ENCODE peak calls at places on chromosomes 11 and 22, in six cellular contexts. F is right atrium auricular region, I is ovary, H is iPS DF 6.9, G is heart right ventricle, T is esophagus squamous epithelium. A is an unnamed sample.
A peak's percentile ranks its signal among the peaks of the same experiment; 100 is the strongest.

GRCh38 chr11:61293869-61294716 is 1.0 kb downstream of the VWCE start:
- DNase-seq in F (peak; percentile 62), I (peak; percentile 94), H (no peak), G (peak; percentile 26), T (no peak), A (peak; percentile 45)

GRCh38 chr11:62539238-62539925 is 7.2 kb downstream of the AHNAK start:
- DNase-seq in F (no peak), I (peak; percentile 89), H (no peak), G (peak; percentile 58), T (no peak), A (no peak)

GRCh38 chr11:79388201-79388600 is 52.6 kb downstream of the TENM4 start:
- DNase-seq in F (no peak), I (no peak), H (no peak), G (no peak), T (no peak), A (no peak)

GRCh38 chr11:86719781-86720463 is 47.5 kb upstream of the ME3 start:
- DNase-seq in F (no peak), I (no peak), H (no peak), G (no peak), T (no peak), A (no peak)

GRCh38 chr22:43293661-43294392 is 49.3 kb downstream of the SCUBE1 start:
- DNase-seq in F (no peak), I (peak; percentile 84), H (no peak), G (no peak), T (no peak), A (no peak)

GRCh38 chr11:14248577-14248976 is 110.4 kb downstream of the RRAS2 start:
- DNase-seq in F (no peak), I (no peak), H (no peak), G (no peak), T (no peak), A (peak; percentile 40)

GRCh38 chr22:25067851-25068421 is 115.4 kb downstream of the KIAA1671 start:
- DNase-seq in F (no peak), I (no peak), H (no peak), G (no peak), T (no peak), A (peak; percentile 51)

GRCh38 chr11:1204381-1205101 is 18.3 kb upstream of the MUC5B start:
- DNase-seq in F (no peak), I (peak; percentile 23), H (no peak), G (no peak), T (no peak), A (peak; percentile 2)

GRCh38 chr22:37312549-37313183 is 30.4 kb downstream of the CYTH4 start:
- DNase-seq in F (no peak), I (no peak), H (no peak), G (no peak), T (no peak), A (no peak)

GRCh38 chr11:134466035-134466908 is 54.2 kb upstream of the B3GAT1 start:
- DNase-seq in F (no peak), I (no peak), H (no peak), G (no peak), T (no peak), A (no peak)

GRCh38 chr22:27726726-27727449 is 74.7 kb downstream of the MN1 start:
- DNase-seq in F (peak; percentile 91), I (peak; percentile 62), H (no peak), G (peak; percentile 79), T (peak; percentile 26), A (no peak)

GRCh38 chr11:106467486-106467885 is 390.0 kb downstream of the AASDHPPT start:
- DNase-seq in F (no peak), I (no peak), H (no peak), G (no peak), T (no peak), A (no peak)

GRCh38 chr22:37196539-37197450 is 8.7 kb upstream of the C1QTNF6 start:
- DNase-seq in F (peak; percentile 87), I (peak; percentile 94), H (no peak), G (peak; percentile 89), T (no peak), A (peak; percentile 58)

GRCh38 chr11:12535321-12535720 is 138.9 kb upstream of the TEAD1 start:
- DNase-seq in F (no peak), I (no peak), H (no peak), G (no peak), T (no peak), A (no peak)

GRCh38 chr22:48099671-48100070 is 1337.2 kb downstream of the TBC1D22A start:
- DNase-seq in F (no peak), I (no peak), H (no peak), G (no peak), T (no peak), A (no peak)

GRCh38 chr22:24146791-24147353 is 34.4 kb upstream of the SUSD2 start:
- DNase-seq in F (no peak), I (peak; percentile 63), H (no peak), G (peak; percentile 45), T (no peak), A (no peak)

GRCh38 chr22:50192825-50193204 is 7.1 kb downstream of the TRABD start:
- DNase-seq in F (no peak), I (no peak), H (no peak), G (no peak), T (no peak), A (no peak)

GRCh38 chr22:26318975-26319374 is 110.1 kb upstream of the ASPHD2 start:
- DNase-seq in F (no peak), I (no peak), H (no peak), G (no peak), T (no peak), A (no peak)

GRCh38 chr11:90594658-90595057 is 371.8 kb upstream of the CHORDC1 start:
- DNase-seq in F (no peak), I (no peak), H (no peak), G (peak; percentile 3), T (no peak), A (no peak)

GRCh38 chr11:118901494-118902335 is 18.0 kb downstream of the CXCR5 start:
- DNase-seq in F (no peak), I (no peak), H (no peak), G (no peak), T (no peak), A (no peak)

GRCh38 chr11:19938051-19938856 is 222.0 kb downstream of the DBX1 start:
- DNase-seq in F (no peak), I (peak; percentile 62), H (no peak), G (peak; percentile 31), T (no peak), A (peak; percentile 60)

GRCh38 chr11:2999464-2999998 is 7.4 kb upstream of the NAP1L4 start:
- DNase-seq in F (no peak), I (no peak), H (no peak), G (no peak), T (no peak), A (no peak)

GRCh38 chr11:10784229-10785145 is 24.2 kb downstream of the EIF4G2 start:
- DNase-seq in F (no peak), I (no peak), H (no peak), G (peak; percentile 52), T (no peak), A (no peak)

GRCh38 chr11:21411597-21411996 is 742.2 kb downstream of the NELL1 start:
- DNase-seq in F (no peak), I (no peak), H (no peak), G (no peak), T (no peak), A (no peak)

GRCh38 chr22:46636221-46637002 is 16.2 kb downstream of the GRAMD4 start:
- DNase-seq in F (no peak), I (no peak), H (no peak), G (no peak), T (no peak), A (no peak)

GRCh38 chr22:17570851-17571631 is 7.7 kb downstream of the SLC25A18 start:
- DNase-seq in F (peak; percentile 95), I (peak; percentile 85), H (no peak), G (peak; percentile 78), T (no peak), A (peak; percentile 58)
- H3K4me3 ChIP-seq in F (peak overlapping the region; percentile 34), I (peak overlapping the region; percentile 24), H (no peak overlapping the region), G (peak overlapping the region; percentile 48), T (peak overlapping the region; percentile 31), A (peak overlapping the region; percentile 46)

DNA sequence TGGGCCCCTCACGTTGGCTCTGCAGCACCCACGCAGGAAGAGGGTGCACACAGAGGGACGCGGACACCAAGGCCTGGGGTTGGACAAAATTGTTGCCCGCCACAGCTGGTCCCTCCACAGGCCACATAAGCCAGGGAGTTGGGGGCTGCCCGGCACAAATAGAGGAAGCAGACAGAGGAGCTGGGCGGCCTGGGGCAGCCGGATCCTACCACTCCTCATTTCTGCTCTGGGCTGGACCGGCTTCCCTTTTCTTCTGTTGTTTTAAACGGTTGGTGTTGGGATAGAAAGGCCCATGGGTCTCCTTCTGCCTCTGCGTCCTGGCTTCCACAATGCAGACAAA is 36.4 kb upstream of the LINC01488 start:
- DNase-seq in F (no peak), I (no peak), H (no peak), G (no peak), T (no peak), A (no peak)
- H3K27ac ChIP-seq in F (peak overlapping the region; percentile 77), I (no peak overlapping the region), H (no peak overlapping the region), G (peak overlapping the region; percentile 88), T (peak overlapping the region; percentile 87), A (peak overlapping the region; percentile 43)

DNA sequence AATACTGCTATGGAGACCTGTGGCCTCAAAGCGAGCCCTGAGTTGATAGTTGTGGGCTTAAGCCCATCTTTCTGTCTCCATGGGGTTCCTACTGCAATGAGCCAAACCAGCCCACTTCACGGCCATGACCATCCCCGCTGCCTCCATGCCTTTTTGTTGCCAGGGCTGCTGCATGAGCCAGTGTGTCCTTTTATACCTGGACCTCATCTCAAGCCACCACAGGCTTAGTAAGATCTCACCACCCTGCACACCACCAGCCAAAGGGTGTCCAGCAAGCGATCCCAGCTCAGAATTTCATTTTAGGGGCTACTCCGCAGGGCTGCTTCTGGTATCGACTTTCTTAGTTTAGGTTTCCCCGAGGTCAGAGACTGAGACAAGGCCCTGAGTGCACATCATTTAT is 8.3 kb downstream of the TP53AIP1 start:
- DNase-seq in F (no peak), I (no peak), H (no peak), G (no peak), T (no peak), A (no peak)
- H3K27me3 ChIP-seq in F (no peaks in the 10 kb centered on the region), I (no peaks in the 10 kb centered on the region), H (peaks cover 18% of the 10 kb centered on the region), G (peaks cover 5% of the 10 kb centered on the region), T (no peaks in the 10 kb centered on the region), A (peaks cover 5% of the 10 kb centered on the region)

GRCh38 chr11:56887940-56888339 is 100.8 kb upstream of the OR5AK2 start:
- DNase-seq in F (no peak), I (no peak), H (no peak), G (no peak), T (no peak), A (no peak)

GRCh38 chr11:56885854-56886253 is 102.9 kb upstream of the OR5AK2 start:
- DNase-seq in F (no peak), I (no peak), H (no peak), G (no peak), T (no peak), A (no peak)

GRCh38 chr11:56890584-56891305 is 98.0 kb upstream of the OR5AK2 start:
- DNase-seq in F (no peak), I (no peak), H (no peak), G (no peak), T (no peak), A (no peak)

GRCh38 chr11:56886465-56886864 is 102.2 kb upstream of the OR5AK2 start:
- DNase-seq in F (no peak), I (no peak), H (no peak), G (no peak), T (no peak), A (no peak)

DNA sequence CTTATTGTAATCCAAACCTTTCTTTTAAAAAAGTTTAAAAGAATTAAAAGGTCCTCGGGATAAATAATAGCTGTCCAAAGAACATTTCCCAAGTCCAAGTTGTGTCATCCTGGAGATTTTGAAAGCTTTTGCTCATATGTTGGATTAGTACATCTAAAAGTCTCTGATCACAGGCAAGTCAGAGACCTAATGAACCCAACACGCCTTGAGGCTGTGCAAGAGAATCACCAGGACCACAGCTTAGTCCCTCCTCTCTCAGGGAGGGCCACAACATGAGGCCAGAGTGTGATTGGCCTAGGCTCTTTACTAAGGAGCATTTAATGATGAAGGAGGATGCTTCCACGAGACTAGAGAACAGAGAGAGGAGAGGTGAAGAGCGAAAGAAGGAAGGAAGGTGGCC is 98.7 kb upstream of the OR5AK2 start:
- DNase-seq in F (no peak), I (no peak), H (no peak), G (no peak), T (no peak), A (no peak)
- H3K4me3 ChIP-seq in F (no peak overlapping the region), I (no peak overlapping the region), H (no peak overlapping the region), G (no peak overlapping the region), T (no peak overlapping the region), A (no peak overlapping the region)